ENCODE peak calls at places on chromosomes 12 and 14, in four cellular contexts. V is HepG2, Q is K562, Y is GM12878. D is an unnamed sample.

GRCh38 chr14:77459072-77459723 is 1.3 kb downstream of the AHSA1 start:
- DNase-seq in Y (peak), V (peak), Q (peak), D (peak)

GRCh38 chr14:53273671-53274072 is 120.5 kb upstream of the DDHD1 start:
- DNase-seq in Q (peak), Y (no peak), V (peak), D (no peak)

GRCh38 chr14:51094901-51095853 is at the start of gene TRIM9:
- DNase-seq in Q (no peak), Y (peak), V (peak), D (peak)

GRCh38 chr12:2283910-2284309 is 231.1 kb downstream of the CACNA1C start:
- DNase-seq in Y (no peak), Q (no peak), V (no peak), D (no peak)

GRCh38 chr12:90027041-90027440 is 318.4 kb upstream of the ATP2B1 start:
- DNase-seq in Y (no peak), V (no peak), Q (no peak), D (no peak)

GRCh38 chr14:36756221-36756620 is 94.6 kb downstream of the PAX9 start:
- DNase-seq in V (no peak), Q (no peak), Y (no peak), D (no peak)

GRCh38 chr12:80195737-80196136 is 96.4 kb downstream of the OTOGL start:
- DNase-seq in V (no peak), Y (no peak), Q (no peak), D (no peak)

GRCh38 chr12:265096-265495 is 2.5 kb upstream of the SLC6A13 start:
- DNase-seq in V (no peak), Q (no peak), Y (no peak), D (no peak)

GRCh38 chr14:92253381-92253894 is 69.5 kb upstream of the SLC24A4 start:
- DNase-seq in Y (no peak), V (no peak), Q (no peak), D (no peak)

GRCh38 chr14:61891251-61891650 is 129.0 kb downstream of the SNAPC1 start:
- DNase-seq in Q (peak), V (no peak), Y (no peak), D (no peak)

GRCh38 chr14:91570021-91570420 is 59.9 kb upstream of the PPP4R3A start:
- DNase-seq in V (no peak), Q (no peak), Y (no peak), D (no peak)

GRCh38 chr12:123232472-123232806 is 502 bp downstream of the MPHOSPH9 start:
- DNase-seq in V (no peak), Y (no peak), Q (no peak), D (no peak)

GRCh38 chr12:1603621-1604020 is 9.2 kb upstream of the FBXL14 start:
- DNase-seq in Y (no peak), V (no peak), Q (peak), D (no peak)

GRCh38 chr12:106753526-106753925 is 21.0 kb upstream of the RIC8B start:
- DNase-seq in V (no peak), Q (no peak), Y (peak), D (no peak)

GRCh38 chr12:115785548-115785947 is 491.9 kb downstream of the MED13L start:
- DNase-seq in Q (peak), V (no peak), Y (no peak), D (no peak)

GRCh38 chr12:26810330-26810729 is 22.7 kb downstream of the ITPR2 start:
- DNase-seq in V (no peak), Q (no peak), Y (no peak), D (no peak)

GRCh38 chr12:89862511-89863331 is 154.1 kb upstream of the ATP2B1 start:
- DNase-seq in Y (peak), V (no peak), Q (peak), D (no peak)

GRCh38 chr14:59406454-59407245 is 58.5 kb downstream of the GPR135 start:
- DNase-seq in Q (peak), V (peak), Y (no peak), D (no peak)

GRCh38 chr12:46771268-46771837 is 54.4 kb downstream of the SLC38A4 start:
- DNase-seq in V (no peak), Q (no peak), Y (no peak), D (no peak)

GRCh38 chr12:72586456-72586855 is 314.3 kb downstream of the TRHDE start:
- DNase-seq in V (no peak), Q (no peak), Y (no peak), D (no peak)

GRCh38 chr14:24607081-24607480 is 2.4 kb downstream of the GZMH start:
- DNase-seq in Y (no peak), Q (no peak), V (no peak), D (no peak)

GRCh38 chr14:85333313-85333712 is 196.6 kb upstream of the FLRT2 start:
- DNase-seq in Y (no peak), V (no peak), Q (no peak), D (no peak)

GRCh38 chr12:121964813-121965643 is 46.6 kb downstream of the CFAP251 start:
- DNase-seq in Y (no peak), Q (no peak), V (no peak), D (no peak)

GRCh38 chr14:20697273-20698017 is 8.9 kb downstream of the ANG start:
- DNase-seq in V (peak), Y (no peak), Q (peak), D (peak)

GRCh38 chr12:93957180-93957579 is 191.2 kb upstream of the PLXNC1 start:
- DNase-seq in Y (no peak), V (no peak), Q (no peak), D (no peak)

GRCh38 chr12:79373896-79374499 is 316.8 kb downstream of the PAWR start:
- DNase-seq in Y (no peak), V (peak), Q (peak), D (peak)

GRCh38 chr12:79766705-79767464 is 76.1 kb upstream of the PAWR start:
- DNase-seq in V (no peak), Y (no peak), Q (no peak), D (no peak)

GRCh38 chr12:14840616-14841015 is 2.7 kb downstream of the ART4 start:
- DNase-seq in Y (no peak), Q (no peak), V (peak), D (no peak)

GRCh38 chr12:121514184-121514742 is 66.6 kb downstream of the KDM2B start:
- DNase-seq in V (no peak), Q (peak), Y (no peak), D (no peak)

GRCh38 chr12:75890141-75890540 is 141.4 kb downstream of the PHLDA1 start:
- DNase-seq in V (no peak), Q (no peak), Y (no peak), D (no peak)

GRCh38 chr12:101924647-101925046 is 47.3 kb downstream of the DRAM1 start:
- DNase-seq in Q (peak), V (no peak), Y (no peak), D (peak)
- TF ChIP-seq TARDBP in Q (no peak), V (no peak), Y (no peak), D (no peak)

GRCh38 chr12:16359512-16360491 is 12.4 kb downstream of the MGST1 start:
- DNase-seq in Y (no peak), Q (peak), V (peak), D (peak)
- TF ChIP-seq SP1 in Y (no peak), Q (no peak), V (no peak), D (no peak)

DNA sequence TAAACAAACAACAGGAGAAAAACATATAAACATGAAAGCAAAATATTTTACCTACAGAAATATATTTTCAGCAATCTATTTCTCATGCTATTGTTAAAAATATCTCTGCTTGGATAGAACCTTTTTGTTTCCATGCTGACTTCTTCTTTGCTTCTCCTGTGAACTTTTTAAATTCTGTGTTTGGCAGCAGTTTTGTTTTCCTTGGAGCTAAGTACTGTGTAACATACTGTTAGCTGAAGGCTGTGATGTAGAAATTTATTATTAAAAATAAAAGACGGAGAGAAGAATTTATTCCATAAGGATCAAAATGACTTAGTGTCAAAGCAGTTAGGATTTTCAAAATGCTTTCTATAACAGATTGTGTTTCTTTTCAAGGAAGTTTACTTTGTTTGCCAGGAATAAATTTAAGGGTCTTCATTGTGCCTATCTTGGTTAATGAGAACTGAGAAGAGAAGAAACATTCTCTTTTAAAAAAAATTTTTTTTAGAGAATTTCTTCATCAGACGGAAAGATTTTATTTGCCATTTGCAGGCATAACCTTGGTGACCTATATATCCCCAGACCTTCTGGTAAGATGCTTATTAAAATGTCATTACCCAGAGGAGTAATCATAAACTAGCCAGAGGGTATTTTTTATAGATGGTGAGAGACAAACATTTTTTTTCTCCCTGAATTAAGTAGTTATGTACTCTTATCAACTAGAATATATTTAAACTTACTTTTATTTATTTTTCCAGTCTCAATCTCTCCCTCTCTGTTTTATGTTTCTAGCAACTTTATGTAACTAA is 147.2 kb upstream of the SLCO1C1 start:
- DNase-seq in Y (no peak), Q (no peak), V (no peak), D (no peak)
- TF ChIP-seq TARDBP in Y (no peak), Q (no peak), V (no peak), D (no peak)

GRCh38 chr12:57905812-57906475 is 35.4 kb upstream of the ATP23 start:
- DNase-seq in V (no peak), Y (no peak), Q (no peak), D (no peak)

GRCh38 chr12:57906821-57907220 is 34.5 kb upstream of the ATP23 start:
- DNase-seq in Q (no peak), V (no peak), Y (no peak), D (no peak)

GRCh38 chr12:57902371-57903042 is 38.9 kb upstream of the ATP23 start:
- DNase-seq in Q (no peak), Y (no peak), V (peak), D (no peak)

GRCh38 chr12:57904848-57905811 is 36.2 kb upstream of the ATP23 start:
- DNase-seq in V (peak), Y (peak), Q (peak), D (peak)

DNA sequence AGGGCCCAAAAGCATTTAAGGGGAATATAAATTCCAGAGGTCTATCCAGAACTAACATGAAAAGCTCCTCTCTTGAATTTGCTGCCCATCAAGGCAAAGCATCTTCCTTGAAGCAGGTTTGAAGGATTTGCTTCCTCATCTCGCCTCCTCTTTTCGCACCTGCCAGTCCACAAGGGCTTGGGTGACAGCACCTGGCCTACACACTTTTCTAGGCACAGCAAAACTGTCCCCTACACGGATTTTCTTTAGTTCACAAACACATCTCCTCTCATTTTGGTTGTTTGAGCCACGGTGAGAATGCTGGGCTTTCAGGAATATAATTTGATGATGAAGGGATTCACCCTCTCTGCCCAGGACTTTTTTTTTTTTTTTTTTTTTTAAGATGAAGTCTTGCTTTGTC is 36.9 kb upstream of the ATP23 start:
- DNase-seq in Q (no peak), V (no peak), Y (no peak), D (no peak)
- TF ChIP-seq SP1 in Q (no peak), V (no peak), Y (no peak), D (no peak)

GRCh38 chr12:28781671-28782652 is 367.1 kb upstream of the FAR2 start:
- DNase-seq in Y (no peak), Q (peak), V (no peak), D (no peak)

GRCh38 chr12:28787151-28787550 is 361.9 kb upstream of the FAR2 start:
- DNase-seq in Y (no peak), V (no peak), Q (no peak), D (no peak)

GRCh38 chr12:28780960-28781359 is 368.1 kb upstream of the FAR2 start:
- DNase-seq in Y (no peak), Q (no peak), V (no peak), D (no peak)

GRCh38 chr12:28780096-28780495 is 369.0 kb upstream of the FAR2 start:
- DNase-seq in Q (peak), Y (no peak), V (peak), D (no peak)

GRCh38 chr12:28782812-28783211 is 366.3 kb upstream of the FAR2 start:
- DNase-seq in Q (no peak), V (no peak), Y (no peak), D (no peak)
- TF ChIP-seq TARDBP in Q (no peak), V (no peak), Y (no peak), D (no peak)

DNA sequence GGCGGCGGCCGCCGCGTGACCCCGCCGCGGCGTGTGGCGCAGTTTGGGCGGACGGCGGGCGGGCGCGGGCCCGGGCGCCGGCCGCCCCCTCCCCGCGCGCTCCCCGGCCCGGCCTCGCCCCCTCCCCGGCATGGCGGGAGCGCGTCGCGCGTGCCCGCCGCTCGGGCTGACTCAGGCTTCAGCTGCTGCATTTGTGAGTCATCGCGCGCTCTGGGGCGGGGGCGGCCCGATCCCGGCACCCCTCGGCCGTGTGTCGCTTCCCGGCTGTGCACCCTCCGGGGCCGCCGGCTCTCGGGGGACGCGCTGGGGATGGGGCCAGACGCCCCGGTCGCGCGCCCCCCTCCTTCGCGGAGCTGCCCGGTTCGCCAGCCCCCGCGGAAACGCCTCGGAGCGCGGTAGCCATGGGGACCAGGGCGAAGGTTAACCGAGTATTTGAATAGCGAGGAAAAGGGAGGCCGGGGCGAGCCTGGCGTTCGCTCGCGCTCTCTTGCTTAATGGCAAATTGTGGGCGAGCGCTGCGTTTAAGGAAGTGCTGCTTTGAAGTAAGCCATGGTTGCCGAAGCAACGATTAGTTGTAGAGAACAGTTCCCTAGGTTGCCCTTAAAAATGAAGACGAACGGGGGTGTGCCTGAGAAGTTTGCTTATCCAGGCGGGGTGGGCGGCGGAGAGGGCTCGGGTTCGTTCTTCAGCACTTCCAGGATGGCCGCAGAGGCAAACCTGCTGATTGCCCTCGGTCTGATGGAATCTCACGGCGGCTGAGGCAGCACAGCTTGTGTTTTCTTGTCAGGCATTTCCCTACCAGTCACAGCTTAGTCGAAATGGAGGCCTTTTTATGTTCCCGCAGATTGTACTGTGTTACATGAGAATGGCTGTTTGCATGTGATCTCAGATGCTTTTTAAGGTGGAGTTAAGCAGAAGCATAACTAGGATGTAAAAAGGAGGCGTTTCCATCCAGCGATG is 887 bp downstream of the EIF5 start:
- DNase-seq in Q (peak), V (peak), Y (no peak), D (peak)
- TF ChIP-seq SP1 in Q (peak), V (no peak), Y (no peak), D (no peak)

DNA sequence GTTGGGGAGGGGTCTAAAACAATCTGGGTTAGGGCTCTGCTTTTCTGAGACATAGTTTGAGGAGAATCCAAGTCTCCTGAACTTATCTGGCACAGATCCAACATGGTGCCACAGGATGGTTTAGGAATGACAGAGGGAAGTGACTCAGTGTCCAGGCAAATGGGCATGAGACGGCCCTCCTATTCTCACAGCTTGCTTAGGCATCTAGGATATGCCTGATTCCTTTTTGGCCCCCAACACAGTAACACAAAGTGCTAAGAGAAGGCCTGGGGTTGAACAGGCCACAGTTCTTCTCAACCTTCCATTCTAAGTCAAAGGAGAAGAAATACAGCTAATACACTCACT is 117.7 kb downstream of the ZFP36L1 start:
- DNase-seq in Q (no peak), Y (no peak), V (peak), D (no peak)
- TF ChIP-seq TARDBP in Q (no peak), Y (no peak), V (no peak), D (no peak)

DNA sequence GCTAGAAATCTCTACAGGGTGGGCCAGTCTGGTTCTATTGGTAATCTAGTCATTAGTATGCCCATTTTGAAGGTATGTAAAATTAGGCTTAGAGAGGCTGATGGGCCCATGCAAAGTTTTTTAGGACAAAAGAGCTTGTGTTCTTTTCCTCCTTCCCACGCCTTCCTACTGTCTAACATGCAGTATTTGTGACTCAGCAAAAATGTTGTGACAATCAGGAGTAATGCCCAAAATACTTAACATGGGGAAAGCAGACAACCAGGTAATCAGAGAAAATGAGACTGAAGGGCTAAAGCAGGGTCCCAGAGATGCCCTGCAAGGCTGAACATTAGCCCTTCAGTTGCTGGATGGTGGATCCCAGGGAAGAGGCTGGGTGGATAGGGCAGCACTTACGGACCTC is 437.9 kb downstream of the BCL11B start:
- DNase-seq in Q (no peak), Y (no peak), V (no peak), D (no peak)
- TF ChIP-seq SP1 in Q (no peak), Y (no peak), V (no peak), D (no peak)

GRCh38 chr12:11986165-11986564 is 84.6 kb upstream of the BCL2L14 start:
- DNase-seq in Q (no peak), Y (no peak), V (no peak), D (no peak)

GRCh38 chr12:11992515-11992914 is 78.2 kb upstream of the BCL2L14 start:
- DNase-seq in Q (no peak), Y (no peak), V (no peak), D (no peak)

GRCh38 chr12:11987906-11988305 is 82.8 kb upstream of the BCL2L14 start:
- DNase-seq in Y (no peak), Q (no peak), V (no peak), D (no peak)

DNA sequence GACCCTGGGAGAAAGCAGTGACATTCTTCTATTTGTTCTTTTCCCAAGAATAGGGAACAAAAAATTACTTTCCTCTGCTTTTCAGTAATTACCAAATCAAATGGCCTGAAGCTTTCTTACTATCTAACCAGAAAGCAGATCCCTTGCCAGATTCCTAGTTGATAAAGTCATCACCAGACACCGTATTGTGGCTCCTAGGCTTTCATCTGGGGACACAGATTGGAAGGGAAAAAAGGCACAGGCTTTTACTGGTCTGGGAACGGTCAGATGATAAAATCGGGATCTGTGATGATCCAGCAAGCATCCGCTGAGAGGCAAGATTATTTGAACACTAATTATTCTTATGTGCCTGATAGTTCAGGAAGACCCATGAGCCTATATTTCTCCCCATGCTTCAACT is 79.1 kb upstream of the BCL2L14 start:
- DNase-seq in V (no peak), Y (no peak), Q (no peak), D (no peak)
- TF ChIP-seq TARDBP in V (no peak), Y (no peak), Q (no peak), D (no peak)

GRCh38 chr14:103296007-103296406 is 38.0 kb upstream of the EIF5 start:
- DNase-seq in Y (no peak), Q (peak), V (peak), D (no peak)
- TF ChIP-seq SP1 in Y (no peak), Q (no peak), V (no peak), D (no peak)

D was measured in HEK293T.